ENCODE peak calls at places on chromosomes 6 and 20, in eight cellular contexts. F is nephron progenitor cell, M is AG10803, K is astrocyte of the spinal cord, D is breast epithelium, B is coronary artery, E is stomach, O is AG09319. U is an unnamed sample.

GRCh38 chr6:12296255-12296573 is 6.1 kb downstream of the EDN1 start:
- DNase-seq in F (no peak), M (peak), K (peak), D (no peak), B (no peak), E (peak), O (peak), U (no peak)

GRCh38 chr6:20819774-20820400 is 285.6 kb downstream of the CDKAL1 start:
- DNase-seq in F (no peak), M (no peak), K (no peak), D (no peak), B (no peak), E (no peak), O (no peak), U (no peak)

GRCh38 chr6:107869871-107870270 is 45.8 kb upstream of the SCML4 start:
- DNase-seq in F (no peak), M (no peak), K (no peak), D (no peak), B (no peak), E (no peak), O (no peak), U (no peak)

GRCh38 chr6:15675537-15676170 is 12.8 kb upstream of the DTNBP1 start:
- DNase-seq in F (no peak), M (no peak), K (no peak), D (no peak), B (no peak), E (no peak), O (no peak), U (no peak)

GRCh38 chr20:37711001-37711400 is 17.2 kb downstream of the CTNNBL1 start:
- DNase-seq in F (no peak), M (no peak), K (no peak), D (no peak), B (no peak), E (no peak), O (no peak), U (no peak)

GRCh38 chr6:45681860-45682488 is 304.2 kb upstream of the SUPT3H start:
- DNase-seq in F (no peak), M (peak), K (no peak), D (no peak), B (no peak), E (no peak), O (peak), U (peak)

GRCh38 chr6:95078457-95078856 is 498.9 kb upstream of the MANEA start:
- DNase-seq in F (no peak), M (no peak), K (no peak), D (no peak), B (no peak), E (no peak), O (no peak), U (no peak)

GRCh38 chr20:32809907-32810306 is 9.8 kb upstream of the MAPRE1 start:
- DNase-seq in F (no peak), M (peak), K (no peak), D (no peak), B (no peak), E (no peak), O (no peak), U (no peak)

GRCh38 chr20:63064745-63065711 is 58.3 kb upstream of the BHLHE23 start:
- DNase-seq in F (no peak), M (no peak), K (no peak), D (no peak), B (peak), E (no peak), O (no peak), U (no peak)

GRCh38 chr20:62935968-62936585 is 1.9 kb upstream of the GID8 start:
- DNase-seq in F (no peak), M (no peak), K (no peak), D (no peak), B (no peak), E (no peak), O (no peak), U (no peak)

GRCh38 chr6:113694278-113695077 is 162.7 kb upstream of the MARCKS start:
- DNase-seq in F (no peak), M (peak), K (peak), D (no peak), B (no peak), E (no peak), O (no peak), U (no peak)

GRCh38 chr6:148577687-148578488 is 168.9 kb upstream of the UST start:
- DNase-seq in F (peak), M (peak), K (peak), D (peak), B (no peak), E (peak), O (peak), U (peak)

GRCh38 chr6:157187182-157188093 is 135.9 kb downstream of the TMEM242 start:
- DNase-seq in F (peak), M (no peak), K (peak), D (no peak), B (no peak), E (peak), O (no peak), U (no peak)

GRCh38 chr6:45500924-45501816 is 123.4 kb upstream of the SUPT3H start:
- DNase-seq in F (no peak), M (no peak), K (no peak), D (no peak), B (no peak), E (no peak), O (no peak), U (peak)

GRCh38 chr20:23655551-23656211 is 17.9 kb upstream of the CST3 start:
- DNase-seq in F (no peak), M (peak), K (no peak), D (no peak), B (no peak), E (no peak), O (no peak), U (no peak)

GRCh38 chr6:36758516-36759176 is 61.0 kb downstream of the RAB44 start:
- DNase-seq in F (no peak), M (no peak), K (no peak), D (no peak), B (no peak), E (peak), O (no peak), U (no peak)

GRCh38 chr6:166544294-166544605 is 42.2 kb downstream of the RAMACL start:
- DNase-seq in F (no peak), M (no peak), K (no peak), D (no peak), B (no peak), E (no peak), O (no peak), U (no peak)

GRCh38 chr20:5835870-5836269 is 85.7 kb downstream of the SHLD1 start:
- DNase-seq in F (no peak), M (peak), K (peak), D (no peak), B (no peak), E (no peak), O (no peak), U (peak)

GRCh38 chr6:168638497-168639072 is 197.6 kb downstream of the SMOC2 start:
- DNase-seq in F (no peak), M (no peak), K (no peak), D (no peak), B (no peak), E (no peak), O (no peak), U (no peak)

GRCh38 chr20:25553819-25554296 is 31.5 kb downstream of the NINL start:
- DNase-seq in F (peak), M (peak), K (peak), D (no peak), B (no peak), E (no peak), O (peak), U (no peak)

GRCh38 chr6:151092561-151092960 is 147.2 kb upstream of the AKAP12 start:
- DNase-seq in F (no peak), M (no peak), K (no peak), D (no peak), B (no peak), E (no peak), O (no peak), U (no peak)

GRCh38 chr6:37489697-37490336 is 9.9 kb downstream of the CCDC167 start:
- DNase-seq in F (no peak), M (no peak), K (no peak), D (no peak), B (no peak), E (no peak), O (no peak), U (no peak)

GRCh38 chr20:43765933-43766332 is 39.1 kb upstream of the GTSF1L start:
- DNase-seq in F (no peak), M (no peak), K (no peak), D (no peak), B (no peak), E (no peak), O (no peak), U (no peak)

GRCh38 chr20:43766917-43767316 is 40.1 kb upstream of the GTSF1L start:
- DNase-seq in F (no peak), M (no peak), K (no peak), D (no peak), B (no peak), E (no peak), O (no peak), U (no peak)

GRCh38 chr20:43770342-43770741 is 43.5 kb upstream of the GTSF1L start:
- DNase-seq in F (no peak), M (no peak), K (no peak), D (no peak), B (no peak), E (no peak), O (no peak), U (no peak)

GRCh38 chr20:43766395-43766794 is 39.6 kb upstream of the GTSF1L start:
- DNase-seq in F (no peak), M (no peak), K (no peak), D (no peak), B (no peak), E (no peak), O (no peak), U (no peak)

GRCh38 chr20:43767686-43768474 is 41.1 kb upstream of the GTSF1L start:
- DNase-seq in F (no peak), M (peak), K (peak), D (no peak), B (no peak), E (no peak), O (no peak), U (no peak)
- TF ChIP-seq CTCF in F (no peak), M (peak), K (no peak), D (no peak), B (no peak), E (no peak), O (peak), U (no peak)

GRCh38 chr20:48986899-48987298 is 59.2 kb upstream of the CSE1L start:
- DNase-seq in F (no peak), M (no peak), K (no peak), D (no peak), B (no peak), E (no peak), O (no peak), U (no peak)
- TF ChIP-seq CTCF in F (no peak), M (peak), K (peak), D (no peak), B (no peak), E (no peak), O (peak), U (no peak)

DNA sequence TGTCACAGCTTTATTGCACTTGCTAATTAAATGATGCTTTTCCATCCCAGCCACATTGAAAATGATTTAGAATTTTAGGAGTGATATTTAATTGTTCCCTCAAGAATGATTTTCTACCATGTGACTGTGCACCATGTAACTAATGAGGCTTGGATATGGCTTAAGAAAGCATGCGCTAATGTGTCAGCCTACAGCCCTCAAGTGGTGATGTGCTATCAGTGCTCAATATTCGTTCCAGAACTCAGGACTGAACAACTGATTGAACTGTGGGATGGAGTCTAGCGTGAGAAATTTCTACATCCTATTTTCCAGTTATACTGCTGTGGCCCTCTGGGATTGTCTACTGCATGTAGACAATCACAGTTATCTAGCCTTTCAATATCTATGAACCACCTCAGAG is 71.5 kb downstream of the PKIB start:
- DNase-seq in F (no peak), M (no peak), K (no peak), D (no peak), B (no peak), E (no peak), O (no peak), U (no peak)
- TF ChIP-seq CTCF in F (no peak), M (no peak), K (no peak), D (no peak), B (no peak), E (no peak), O (no peak), U (no peak)

DNA sequence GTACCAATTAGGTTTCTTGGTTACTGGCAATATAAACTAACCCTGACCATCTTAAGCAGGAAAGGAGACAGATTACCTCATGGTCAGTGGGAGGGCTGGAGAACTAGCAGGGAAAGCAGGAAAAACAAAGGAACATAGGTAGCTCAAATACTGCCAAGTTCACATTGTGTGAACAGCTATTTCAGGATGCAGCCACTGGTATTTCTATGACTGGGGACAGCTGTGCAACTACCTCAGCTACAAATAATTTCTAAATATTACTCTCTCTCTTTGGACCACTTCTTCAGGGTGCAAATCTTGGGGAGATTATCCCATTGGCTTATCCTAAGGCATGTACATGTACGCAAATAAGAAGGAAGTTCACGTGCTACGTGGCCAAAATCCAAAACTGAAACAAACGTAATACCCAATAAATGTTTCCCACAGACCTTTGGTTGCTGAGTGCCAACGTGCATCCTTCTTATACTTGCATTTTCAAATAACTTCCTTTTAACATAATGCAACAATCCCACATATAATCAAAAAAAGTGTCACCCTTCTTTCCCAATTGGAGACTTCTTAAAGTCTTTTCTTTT is 180.9 kb downstream of the PHF3 start:
- DNase-seq in F (no peak), M (no peak), K (no peak), D (no peak), B (no peak), E (no peak), O (no peak), U (no peak)
- TF ChIP-seq CTCF in F (no peak), M (no peak), K (no peak), D (no peak), B (no peak), E (no peak), O (no peak), U (no peak)

GRCh38 chr6:3825331-3825831 is 23.8 kb upstream of the FAM50B start:
- DNase-seq in F (no peak), M (peak), K (peak), D (peak), B (peak), E (peak), O (no peak), U (no peak)
- TF ChIP-seq CTCF in F (no peak), M (peak), K (peak), D (no peak), B (peak), E (no peak), O (peak), U (no peak)

DNA sequence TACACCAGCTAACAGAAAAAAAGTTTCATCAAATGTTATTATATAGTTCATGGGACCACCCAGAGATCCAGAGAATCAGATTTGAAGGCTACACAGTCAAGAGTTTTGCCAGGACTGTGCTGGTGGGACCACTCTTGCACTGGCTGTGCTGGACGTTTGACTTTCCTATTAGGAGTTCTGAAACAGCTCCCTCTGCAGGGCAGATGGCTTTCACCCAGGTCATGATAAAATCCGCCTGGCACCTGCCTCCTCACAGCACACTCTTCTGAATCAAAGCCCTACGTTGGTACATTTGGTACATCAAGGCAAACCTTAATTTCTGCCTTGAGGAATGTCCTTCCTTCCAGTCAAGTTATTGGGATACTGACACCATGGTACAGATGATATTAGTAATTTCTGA is 302.1 kb downstream of the ZNF217 start:
- DNase-seq in F (peak), M (no peak), K (no peak), D (no peak), B (no peak), E (no peak), O (no peak), U (no peak)
- TF ChIP-seq CTCF in F (peak), M (peak), K (no peak), D (no peak), B (no peak), E (no peak), O (no peak), U (peak)

GRCh38 chr6:31870385-31870921 is 7.8 kb upstream of the NEU1 start:
- DNase-seq in F (no peak), M (no peak), K (no peak), D (no peak), B (no peak), E (no peak), O (no peak), U (no peak)
- TF ChIP-seq CTCF in F (no peak), M (no peak), K (peak), D (no peak), B (no peak), E (no peak), O (no peak), U (no peak)

GRCh38 chr6:164107297-164107995 is 692.9 kb downstream of the QKI start:
- DNase-seq in F (no peak), M (peak), K (peak), D (no peak), B (no peak), E (no peak), O (no peak), U (no peak)

GRCh38 chr6:164105705-164106104 is 691.2 kb downstream of the QKI start:
- DNase-seq in F (no peak), M (no peak), K (no peak), D (no peak), B (no peak), E (no peak), O (no peak), U (no peak)

GRCh38 chr6:164108092-164108491 is 693.6 kb downstream of the QKI start:
- DNase-seq in F (no peak), M (no peak), K (no peak), D (no peak), B (no peak), E (no peak), O (no peak), U (no peak)

GRCh38 chr6:164104432-164104831 is 689.9 kb downstream of the QKI start:
- DNase-seq in F (no peak), M (no peak), K (no peak), D (no peak), B (no peak), E (no peak), O (no peak), U (no peak)

DNA sequence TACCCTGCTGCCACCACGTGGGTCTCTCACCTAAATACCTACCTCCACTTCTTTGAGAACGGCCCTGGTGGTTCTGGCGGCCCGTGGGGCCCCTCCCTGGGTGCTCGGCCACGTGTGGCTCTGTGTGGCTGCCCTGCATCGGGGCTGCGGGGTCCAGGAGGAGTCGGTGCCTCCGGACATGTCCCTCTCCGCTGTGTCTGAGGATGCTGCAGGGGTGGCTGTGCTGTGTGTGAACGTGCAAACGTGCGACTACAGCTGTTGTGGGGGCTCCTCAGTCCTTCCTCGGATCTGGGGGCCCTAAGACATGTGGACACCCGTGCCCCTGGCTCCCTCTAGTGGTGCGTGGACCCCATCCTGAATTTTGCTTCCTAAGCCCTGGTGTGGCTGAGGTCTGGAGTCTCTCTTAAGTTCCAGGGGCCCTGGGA is 691.8 kb downstream of the QKI start:
- DNase-seq in F (peak), M (no peak), K (peak), D (no peak), B (no peak), E (no peak), O (no peak), U (no peak)
- TF ChIP-seq CTCF in F (peak), M (peak), K (peak), D (no peak), B (no peak), E (no peak), O (peak), U (peak)

U was measured in GM20000.